ENCODE peak calls at places on chromosomes 6 and 20, in seven cellular contexts. O is HCT116, A is K562, F is HepG2, T is SK-N-SH, L is H1, Q is GM12878. P is an unnamed sample.

GRCh38 chr6:83920017-83920416 is 60.5 kb downstream of the CYB5R4 start:
- DNase-seq in O (no peak), A (no peak), F (no peak), T (no peak), L (no peak), Q (no peak), P (no peak)

GRCh38 chr20:37537505-37537904 is 9.8 kb upstream of the BLCAP start:
- DNase-seq in O (no peak), A (no peak), F (no peak), T (no peak), L (no peak), Q (no peak), P (no peak)

GRCh38 chr20:17504326-17504897 is 26.8 kb downstream of the BFSP1 start:
- DNase-seq in O (no peak), A (no peak), F (no peak), T (peak), L (no peak), Q (no peak), P (no peak)

GRCh38 chr6:89311853-89312531 is 3.1 kb downstream of the GABRR2 start:
- DNase-seq in O (no peak), A (peak), F (peak), T (no peak), L (peak), Q (no peak), P (peak)

GRCh38 chr6:139114741-139115140 is 20.1 kb upstream of the HECA start:
- DNase-seq in O (no peak), A (no peak), F (no peak), T (no peak), L (no peak), Q (no peak), P (no peak)

GRCh38 chr20:24937579-24937978 is 11.5 kb upstream of the CST7 start:
- DNase-seq in O (no peak), A (no peak), F (no peak), T (no peak), L (no peak), Q (no peak), P (no peak)

GRCh38 chr6:156848533-156848932 is 71.4 kb downstream of the ARID1B start:
- DNase-seq in O (no peak), A (peak), F (no peak), T (peak), L (no peak), Q (no peak), P (no peak)

GRCh38 chr6:130794010-130794675 is 33.1 kb upstream of the SMLR1 start:
- DNase-seq in O (no peak), A (no peak), F (no peak), T (no peak), L (no peak), Q (no peak), P (no peak)

GRCh38 chr20:45100563-45101245 is at the start of gene KCNS1:
- DNase-seq in O (no peak), A (peak), F (peak), T (peak), L (peak), Q (no peak), P (no peak)

GRCh38 chr20:62040933-62041332 is 24.7 kb downstream of the TAF4 start:
- DNase-seq in O (no peak), A (no peak), F (no peak), T (no peak), L (no peak), Q (no peak), P (no peak)

GRCh38 chr6:20400476-20401402 is 940 bp upstream of the E2F3 start:
- DNase-seq in O (peak), A (peak), F (peak), T (peak), L (no peak), Q (no peak), P (peak)

DNA sequence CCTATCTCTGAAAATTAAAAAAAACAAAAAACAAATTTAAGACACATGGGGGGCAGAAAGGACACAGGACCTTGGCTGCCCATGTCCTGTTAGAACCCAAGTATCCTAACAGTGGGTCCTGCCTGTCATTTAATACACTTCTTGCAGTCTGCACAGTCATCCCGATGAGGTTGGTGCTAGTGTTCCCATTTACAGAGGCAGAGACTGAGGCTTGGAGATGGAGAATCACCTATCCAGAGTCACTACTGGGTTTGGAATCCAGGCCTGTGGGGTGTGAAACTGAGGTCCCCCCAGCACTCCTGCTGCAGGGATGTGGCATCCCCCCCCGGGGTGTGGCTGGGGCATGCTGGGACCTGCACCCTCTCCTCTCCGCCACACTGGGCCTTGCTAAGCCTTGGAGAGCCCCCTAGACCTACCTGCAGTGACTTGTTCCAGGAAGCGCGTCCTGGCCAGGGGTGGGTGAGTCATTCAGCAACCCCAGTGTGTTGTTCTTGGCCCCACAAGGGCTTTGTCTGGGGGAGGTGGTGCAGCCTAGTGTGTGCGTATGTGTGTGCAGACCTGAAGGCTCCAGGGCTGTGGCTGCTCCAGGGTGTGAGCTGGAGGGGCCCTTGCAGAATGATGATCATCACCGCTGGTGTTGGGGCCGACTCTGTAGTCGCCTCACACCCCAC is 49.7 kb downstream of the BCAS4 start:
- DNase-seq in O (peak), A (peak), F (peak), T (no peak), L (no peak), Q (peak), P (no peak)
- TF ChIP-seq JUND in O (peak), A (no peak), F (no peak), T (peak), L (no peak), Q (peak), P (no peak)

DNA sequence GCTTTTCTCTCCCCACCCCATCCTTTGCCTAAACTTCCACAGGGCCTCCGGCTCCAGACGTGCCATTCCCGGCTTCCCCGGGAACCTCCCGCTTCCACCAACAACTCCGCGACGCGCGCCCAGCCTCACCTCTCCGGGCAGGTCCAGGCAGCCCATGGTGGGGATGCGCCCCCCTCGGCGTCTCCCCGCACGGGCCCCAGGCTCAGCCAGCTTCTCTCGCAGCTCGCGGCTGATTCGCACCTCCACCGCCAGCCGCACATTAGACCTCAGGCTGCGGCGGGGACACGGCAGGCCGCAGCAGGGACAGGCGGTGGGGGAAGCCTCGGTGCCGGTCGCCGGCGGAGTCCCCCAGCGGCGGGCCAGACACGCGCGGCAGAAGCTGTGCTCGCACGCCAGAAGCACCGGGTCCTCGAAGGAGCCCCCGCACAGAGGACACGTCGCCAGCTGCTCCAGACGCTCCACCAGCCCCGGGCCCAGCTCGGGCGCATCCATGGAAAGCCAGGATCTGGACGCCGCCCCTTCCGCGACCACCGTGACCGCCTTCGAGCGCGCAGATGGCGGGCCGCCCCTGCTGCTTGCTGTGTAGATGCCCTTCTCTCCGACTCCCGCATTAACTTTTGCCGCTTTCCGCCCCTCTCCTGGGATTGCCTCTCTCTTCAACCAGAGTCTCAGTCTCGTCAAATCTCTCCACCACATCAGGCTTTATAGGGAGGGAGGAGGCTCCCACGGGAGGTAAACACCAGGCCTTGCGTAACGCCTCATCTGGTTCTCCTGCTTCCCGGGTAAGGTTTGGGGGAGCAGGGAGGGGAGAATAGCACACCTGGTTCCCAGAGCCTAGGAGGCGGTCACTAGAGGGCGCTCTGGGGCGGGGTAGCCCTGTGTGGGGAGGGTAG is at the start of gene RNF39:
- DNase-seq in O (no peak), A (peak), F (peak), T (peak), L (no peak), Q (no peak), P (peak)
- TF ChIP-seq JUND in O (no peak), A (no peak), F (no peak), T (no peak), L (no peak), Q (no peak), P (no peak)

GRCh38 chr6:36526066-36526465 is 21.2 kb downstream of the STK38 start:
- DNase-seq in O (no peak), A (no peak), F (no peak), T (no peak), L (no peak), Q (no peak), P (no peak)
- TF ChIP-seq JUND in O (no peak), A (no peak), F (no peak), T (no peak), L (no peak), Q (no peak), P (no peak)

GRCh38 chr20:1125266-1125665 is 6.9 kb downstream of the PSMF1 start:
- DNase-seq in O (no peak), A (peak), F (no peak), T (no peak), L (no peak), Q (no peak), P (no peak)

GRCh38 chr20:1124416-1124815 is 6.0 kb downstream of the PSMF1 start:
- DNase-seq in O (no peak), A (no peak), F (no peak), T (no peak), L (no peak), Q (no peak), P (no peak)

GRCh38 chr20:1121439-1121838 is 3.0 kb downstream of the PSMF1 start:
- DNase-seq in O (no peak), A (peak), F (no peak), T (no peak), L (no peak), Q (no peak), P (no peak)

GRCh38 chr20:1119524-1119923 is 1.1 kb downstream of the PSMF1 start:
- DNase-seq in O (no peak), A (peak), F (no peak), T (no peak), L (no peak), Q (no peak), P (no peak)

GRCh38 chr20:1122388-1123315 is 4.2 kb downstream of the PSMF1 start:
- DNase-seq in O (no peak), A (peak), F (peak), T (no peak), L (no peak), Q (no peak), P (peak)
- TF ChIP-seq JUND in O (no peak), A (no peak), F (no peak), T (no peak), L (no peak), Q (no peak), P (no peak)

GRCh38 chr6:142944126-142945066 is 580 bp downstream of the HIVEP2 start:
- DNase-seq in O (peak), A (peak), F (peak), T (peak), L (no peak), Q (no peak), P (peak)

GRCh38 chr6:142943746-142944125 is 1.2 kb downstream of the HIVEP2 start:
- DNase-seq in O (no peak), A (no peak), F (peak), T (no peak), L (no peak), Q (no peak), P (no peak)

GRCh38 chr6:142942238-142942637 is 2.7 kb downstream of the HIVEP2 start:
- DNase-seq in O (no peak), A (no peak), F (no peak), T (no peak), L (no peak), Q (no peak), P (no peak)

GRCh38 chr6:142941018-142941417 is 4.0 kb downstream of the HIVEP2 start:
- DNase-seq in O (no peak), A (no peak), F (no peak), T (no peak), L (no peak), Q (no peak), P (no peak)

DNA sequence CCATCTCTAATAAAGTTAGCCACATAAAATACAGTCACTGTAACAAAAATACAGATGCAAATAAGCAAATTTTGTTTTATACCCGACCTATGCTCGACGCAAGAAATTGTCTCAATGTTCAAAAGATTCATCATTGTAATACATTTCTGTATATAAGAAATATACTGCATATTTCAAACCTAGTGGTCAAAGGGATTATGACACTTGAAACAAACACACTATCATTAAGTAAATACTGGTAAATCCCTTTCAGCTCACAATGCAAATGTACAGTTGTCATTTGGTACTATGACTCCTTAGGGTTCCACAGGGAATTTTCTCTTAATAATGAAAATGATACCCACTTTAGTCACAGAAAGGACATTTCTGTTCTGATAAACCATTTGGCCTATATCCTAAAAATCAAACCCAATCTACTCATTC is 2.2 kb downstream of the HIVEP2 start:
- DNase-seq in O (no peak), A (peak), F (peak), T (peak), L (no peak), Q (no peak), P (peak)
- TF ChIP-seq JUND in O (no peak), A (no peak), F (no peak), T (no peak), L (no peak), Q (no peak), P (no peak)

DNA sequence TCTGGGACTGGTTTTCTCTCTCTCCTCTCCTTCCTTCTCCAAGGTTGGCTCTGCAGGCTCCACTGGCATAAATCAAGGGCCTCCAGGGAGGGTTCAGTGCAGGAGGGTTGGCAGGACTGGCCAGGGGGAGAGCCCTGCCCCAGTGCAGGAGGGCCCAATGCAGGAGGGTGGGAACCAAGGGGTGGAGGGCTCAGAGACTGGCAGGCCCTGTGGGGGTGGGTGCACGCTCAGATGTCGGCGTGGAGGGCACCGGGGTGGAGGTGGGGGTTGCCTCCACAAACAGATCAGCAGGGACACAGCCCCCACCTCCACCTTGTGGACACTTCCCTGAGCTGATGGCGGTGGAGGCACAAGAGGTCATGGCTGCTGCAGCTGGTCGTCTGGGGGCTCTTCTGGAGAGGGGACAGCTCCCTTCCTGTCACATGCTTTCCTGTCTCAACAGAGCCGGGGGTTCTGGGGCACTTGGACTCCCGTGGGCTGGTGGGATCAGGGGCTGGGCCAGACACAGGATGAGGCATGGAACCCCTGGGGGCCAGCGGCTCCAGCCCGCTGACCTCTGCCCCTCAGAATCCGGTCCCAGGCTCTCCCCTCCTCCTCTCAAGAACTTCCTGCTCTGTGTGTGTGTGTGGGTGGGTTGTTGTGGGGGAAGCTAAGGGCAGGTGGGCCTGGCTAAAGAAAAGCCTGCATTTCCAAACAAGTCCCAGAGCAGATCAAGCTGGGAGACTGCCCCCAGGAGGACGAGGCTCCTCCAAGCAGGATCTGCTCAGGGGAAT is 2.7 kb upstream of the ABHD16B start:
- DNase-seq in O (no peak), A (peak), F (peak), T (peak), L (no peak), Q (no peak), P (peak)
- TF ChIP-seq JUND in O (no peak), A (no peak), F (no peak), T (no peak), L (no peak), Q (no peak), P (no peak)

DNA sequence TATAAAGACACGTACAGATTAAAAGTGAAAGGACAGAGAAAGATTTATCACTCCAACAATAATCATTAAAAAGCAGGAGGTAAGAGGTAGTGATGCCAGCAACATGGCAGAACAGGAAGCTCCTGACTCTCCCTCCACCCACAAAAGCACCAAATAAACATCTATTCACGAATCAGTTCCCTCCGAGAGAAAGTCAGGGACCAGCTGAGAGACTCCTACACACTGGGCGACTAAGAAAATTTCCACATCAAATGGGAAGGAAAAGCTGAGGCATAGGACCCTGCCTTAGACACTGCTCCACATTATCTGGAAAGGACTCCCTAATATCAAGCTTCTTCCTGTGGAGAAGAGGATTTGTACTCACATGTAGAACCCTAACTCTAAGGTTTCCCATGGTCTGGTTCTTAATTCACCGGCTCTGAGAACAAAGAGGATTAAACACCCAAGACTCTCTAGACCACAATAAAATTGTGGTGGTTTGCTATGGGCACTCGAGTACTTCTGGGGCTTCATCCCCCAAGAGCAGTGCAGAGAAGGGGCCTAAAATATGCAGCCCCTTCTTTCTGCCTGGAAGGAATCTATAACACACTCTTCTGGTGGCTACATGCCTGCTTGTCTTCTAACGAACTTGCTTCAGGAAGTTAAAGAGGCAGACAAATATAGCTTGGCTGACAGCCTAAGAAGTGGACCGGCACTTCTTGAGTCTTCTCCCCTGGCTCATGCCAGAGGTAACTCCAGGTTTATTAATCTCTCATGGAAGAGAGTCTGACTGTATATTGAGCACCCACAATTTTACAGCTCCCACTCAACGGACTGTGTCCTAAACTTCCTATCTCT is 29.4 kb upstream of the ASF1A start:
- DNase-seq in O (no peak), A (no peak), F (no peak), T (no peak), L (no peak), Q (no peak), P (peak)
- TF ChIP-seq JUND in O (no peak), A (no peak), F (no peak), T (no peak), L (no peak), Q (no peak), P (no peak)

GRCh38 chr6:40587240-40588069 is at the start of gene LRFN2:
- DNase-seq in O (peak), A (peak), F (peak), T (peak), L (no peak), Q (no peak), P (peak)
- TF ChIP-seq JUND in O (no peak), A (no peak), F (no peak), T (no peak), L (no peak), Q (no peak), P (no peak)

GRCh38 chr6:18155273-18155863 is at the start of gene KDM1B:
- DNase-seq in O (peak), A (peak), F (peak), T (peak), L (peak), Q (peak), P (peak)
- TF ChIP-seq JUND in O (no peak), A (no peak), F (no peak), T (no peak), L (no peak), Q (no peak), P (no peak)

P was measured in T47D.